ENCODE peak calls at places on chromosomes 4 and X, in eight cellular contexts. One of them, this sample, is unnamed.

GRCh38 chrX:153644356-153645125 is 2.5 kb upstream of the DUSP9 start:
- DNase-seq in colonic mucosa: no peak
- DNase-seq in adrenal gland: no peak
- DNase-seq in RWPE2: peak
- DNase-seq in upper lobe of left lung: no peak
- DNase-seq in lung: no peak
- DNase-seq in psoas muscle: peak
- DNase-seq in heart right ventricle: no peak
- DNase-seq in this sample: no peak

GRCh38 chrX:140229187-140229586 is 263.9 kb upstream of the CXorf66 start:
- DNase-seq in colonic mucosa: no peak
- DNase-seq in adrenal gland: no peak
- DNase-seq in RWPE2: no peak
- DNase-seq in upper lobe of left lung: no peak
- DNase-seq in lung: no peak
- DNase-seq in psoas muscle: no peak
- DNase-seq in heart right ventricle: no peak
- DNase-seq in this sample: no peak

GRCh38 chr4:188008377-188008776 is 12.8 kb downstream of the ZFP42 start:
- DNase-seq in colonic mucosa: no peak
- DNase-seq in adrenal gland: peak
- DNase-seq in RWPE2: no peak
- DNase-seq in upper lobe of left lung: no peak
- DNase-seq in lung: no peak
- DNase-seq in psoas muscle: no peak
- DNase-seq in heart right ventricle: no peak
- DNase-seq in this sample: no peak

GRCh38 chr4:17085416-17085815 is 187.0 kb upstream of the LDB2 start:
- DNase-seq in colonic mucosa: no peak
- DNase-seq in adrenal gland: no peak
- DNase-seq in RWPE2: no peak
- DNase-seq in upper lobe of left lung: no peak
- DNase-seq in lung: no peak
- DNase-seq in psoas muscle: no peak
- DNase-seq in heart right ventricle: no peak
- DNase-seq in this sample: no peak

GRCh38 chr4:88860594-88860993 is 163.0 kb upstream of the NAP1L5 start:
- DNase-seq in colonic mucosa: no peak
- DNase-seq in adrenal gland: no peak
- DNase-seq in RWPE2: no peak
- DNase-seq in upper lobe of left lung: no peak
- DNase-seq in lung: no peak
- DNase-seq in psoas muscle: no peak
- DNase-seq in heart right ventricle: no peak
- DNase-seq in this sample: no peak

GRCh38 chr4:7323872-7324650 is 110.7 kb downstream of the PSAPL1 start:
- DNase-seq in colonic mucosa: no peak
- DNase-seq in adrenal gland: no peak
- DNase-seq in RWPE2: no peak
- DNase-seq in upper lobe of left lung: no peak
- DNase-seq in lung: no peak
- DNase-seq in psoas muscle: peak
- DNase-seq in heart right ventricle: no peak
- DNase-seq in this sample: no peak

GRCh38 chr4:38574559-38575333 is 89.3 kb upstream of the KLF3 start:
- DNase-seq in colonic mucosa: peak
- DNase-seq in adrenal gland: peak
- DNase-seq in RWPE2: no peak
- DNase-seq in upper lobe of left lung: peak
- DNase-seq in lung: no peak
- DNase-seq in psoas muscle: peak
- DNase-seq in heart right ventricle: no peak
- DNase-seq in this sample: no peak

GRCh38 chr4:132866616-132867015 is 282.5 kb upstream of the PCDH10 start:
- DNase-seq in colonic mucosa: no peak
- DNase-seq in adrenal gland: no peak
- DNase-seq in RWPE2: no peak
- DNase-seq in upper lobe of left lung: no peak
- DNase-seq in lung: no peak
- DNase-seq in psoas muscle: no peak
- DNase-seq in heart right ventricle: no peak
- DNase-seq in this sample: no peak

GRCh38 chr4:80307774-80308465 is 27.6 kb upstream of the CFAP299 start:
- DNase-seq in colonic mucosa: no peak
- DNase-seq in adrenal gland: no peak
- DNase-seq in RWPE2: peak
- DNase-seq in upper lobe of left lung: no peak
- DNase-seq in lung: peak
- DNase-seq in psoas muscle: no peak
- DNase-seq in heart right ventricle: no peak
- DNase-seq in this sample: no peak

GRCh38 chr4:86720508-86721068 is 126.5 kb downstream of the PTPN13 start:
- DNase-seq in colonic mucosa: no peak
- DNase-seq in adrenal gland: no peak
- DNase-seq in RWPE2: no peak
- DNase-seq in upper lobe of left lung: no peak
- DNase-seq in lung: no peak
- DNase-seq in psoas muscle: no peak
- DNase-seq in heart right ventricle: no peak
- DNase-seq in this sample: no peak

GRCh38 chr4:113446019-113446418 is 315.5 kb downstream of the CAMK2D start:
- DNase-seq in colonic mucosa: no peak
- DNase-seq in adrenal gland: no peak
- DNase-seq in RWPE2: no peak
- DNase-seq in upper lobe of left lung: no peak
- DNase-seq in lung: no peak
- DNase-seq in psoas muscle: no peak
- DNase-seq in heart right ventricle: no peak
- DNase-seq in this sample: no peak

GRCh38 chrX:39301041-39301440 is 499.8 kb downstream of the MID1IP1 start:
- DNase-seq in colonic mucosa: no peak
- DNase-seq in adrenal gland: no peak
- DNase-seq in RWPE2: no peak
- DNase-seq in upper lobe of left lung: no peak
- DNase-seq in lung: no peak
- DNase-seq in psoas muscle: no peak
- DNase-seq in heart right ventricle: no peak
- DNase-seq in this sample: no peak

GRCh38 chr4:139076016-139076744 is 60.6 kb downstream of the NOCT start:
- DNase-seq in colonic mucosa: no peak
- DNase-seq in adrenal gland: no peak
- DNase-seq in RWPE2: no peak
- DNase-seq in upper lobe of left lung: no peak
- DNase-seq in lung: no peak
- DNase-seq in psoas muscle: no peak
- DNase-seq in heart right ventricle: no peak
- DNase-seq in this sample: no peak

GRCh38 chrX:100410901-100411801 is 1.1 kb upstream of the PCDH19 start:
- DNase-seq in colonic mucosa: no peak
- DNase-seq in adrenal gland: no peak
- DNase-seq in RWPE2: no peak
- DNase-seq in upper lobe of left lung: peak
- DNase-seq in lung: no peak
- DNase-seq in psoas muscle: no peak
- DNase-seq in heart right ventricle: no peak
- DNase-seq in this sample: no peak

GRCh38 chr4:84632092-84632491 is 49.2 kb downstream of the CDS1 start:
- DNase-seq in colonic mucosa: no peak
- DNase-seq in adrenal gland: no peak
- DNase-seq in RWPE2: no peak
- DNase-seq in upper lobe of left lung: no peak
- DNase-seq in lung: no peak
- DNase-seq in psoas muscle: no peak
- DNase-seq in heart right ventricle: no peak
- DNase-seq in this sample: no peak

GRCh38 chrX:130110379-130111219 is at the start of gene ELF4:
- DNase-seq in colonic mucosa: peak
- DNase-seq in adrenal gland: peak
- DNase-seq in RWPE2: no peak
- DNase-seq in upper lobe of left lung: peak
- DNase-seq in lung: no peak
- DNase-seq in psoas muscle: no peak
- DNase-seq in heart right ventricle: peak
- DNase-seq in this sample: no peak

GRCh38 chr4:29553842-29554241 is 1166.3 kb upstream of the PCDH7 start:
- DNase-seq in colonic mucosa: no peak
- DNase-seq in adrenal gland: no peak
- DNase-seq in RWPE2: no peak
- DNase-seq in upper lobe of left lung: no peak
- DNase-seq in lung: no peak
- DNase-seq in psoas muscle: no peak
- DNase-seq in heart right ventricle: no peak
- DNase-seq in this sample: no peak

GRCh38 chrX:132676561-132677186 is 187.8 kb upstream of the MBNL3 start:
- DNase-seq in colonic mucosa: no peak
- DNase-seq in adrenal gland: no peak
- DNase-seq in RWPE2: no peak
- DNase-seq in upper lobe of left lung: no peak
- DNase-seq in lung: no peak
- DNase-seq in psoas muscle: no peak
- DNase-seq in heart right ventricle: no peak
- DNase-seq in this sample: no peak
- TF ChIP-seq CTCF in colonic mucosa: no peak
- TF ChIP-seq CTCF in adrenal gland: no peak
- TF ChIP-seq CTCF in RWPE2: no peak
- TF ChIP-seq CTCF in upper lobe of left lung: no peak
- TF ChIP-seq CTCF in lung: no peak
- TF ChIP-seq CTCF in psoas muscle: peak
- TF ChIP-seq CTCF in heart right ventricle: no peak
- TF ChIP-seq CTCF in this sample: no peak

GRCh38 chrX:6227445-6227820 is 1.2 kb downstream of the NLGN4X start:
- DNase-seq in colonic mucosa: no peak
- DNase-seq in adrenal gland: no peak
- DNase-seq in RWPE2: no peak
- DNase-seq in upper lobe of left lung: no peak
- DNase-seq in lung: no peak
- DNase-seq in psoas muscle: no peak
- DNase-seq in heart right ventricle: no peak
- DNase-seq in this sample: no peak

GRCh38 chrX:6226053-6226645 is 2.5 kb downstream of the NLGN4X start:
- DNase-seq in colonic mucosa: no peak
- DNase-seq in adrenal gland: no peak
- DNase-seq in RWPE2: no peak
- DNase-seq in upper lobe of left lung: peak
- DNase-seq in lung: no peak
- DNase-seq in psoas muscle: no peak
- DNase-seq in heart right ventricle: no peak
- DNase-seq in this sample: no peak

GRCh38 chrX:6225307-6226052 is 3.2 kb downstream of the NLGN4X start:
- DNase-seq in colonic mucosa: no peak
- DNase-seq in adrenal gland: no peak
- DNase-seq in RWPE2: no peak
- DNase-seq in upper lobe of left lung: no peak
- DNase-seq in lung: no peak
- DNase-seq in psoas muscle: no peak
- DNase-seq in heart right ventricle: no peak
- DNase-seq in this sample: no peak

GRCh38 chrX:6226646-6227444 is 1.8 kb downstream of the NLGN4X start:
- DNase-seq in colonic mucosa: no peak
- DNase-seq in adrenal gland: no peak
- DNase-seq in RWPE2: no peak
- DNase-seq in upper lobe of left lung: peak
- DNase-seq in lung: no peak
- DNase-seq in psoas muscle: no peak
- DNase-seq in heart right ventricle: peak
- DNase-seq in this sample: no peak

DNA sequence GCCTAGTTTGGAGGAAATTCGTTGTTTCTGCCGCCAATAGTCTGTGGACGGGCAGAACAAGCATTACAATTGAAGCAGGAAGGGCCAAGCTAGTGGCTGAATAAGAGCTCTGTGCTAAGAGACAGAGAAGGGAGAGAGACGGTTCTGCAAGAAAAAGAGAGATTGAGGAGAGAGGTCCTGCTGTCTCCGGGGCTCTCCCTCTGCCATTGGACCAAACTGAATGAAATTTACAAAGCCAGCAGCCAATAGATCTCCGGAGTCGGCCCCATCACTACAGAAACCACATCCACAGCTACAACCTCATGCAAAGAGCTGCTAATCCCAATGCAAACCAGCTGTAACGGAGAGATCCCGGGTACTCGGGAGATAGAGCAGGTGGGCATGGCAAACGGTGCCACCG is at the start of gene NLGN4X:
- DNase-seq in colonic mucosa: no peak
- DNase-seq in adrenal gland: no peak
- DNase-seq in RWPE2: no peak
- DNase-seq in upper lobe of left lung: no peak
- DNase-seq in lung: no peak
- DNase-seq in psoas muscle: no peak
- DNase-seq in heart right ventricle: no peak
- DNase-seq in this sample: no peak
- H3K4me3 ChIP-seq in colonic mucosa: no peak
- H3K4me3 ChIP-seq in adrenal gland: no peak
- H3K4me3 ChIP-seq in RWPE2: no peak
- H3K4me3 ChIP-seq in upper lobe of left lung: peak
- H3K4me3 ChIP-seq in lung: no peak
- H3K4me3 ChIP-seq in psoas muscle: no peak
- H3K4me3 ChIP-seq in heart right ventricle: no peak
- H3K4me3 ChIP-seq in this sample: peak

DNA sequence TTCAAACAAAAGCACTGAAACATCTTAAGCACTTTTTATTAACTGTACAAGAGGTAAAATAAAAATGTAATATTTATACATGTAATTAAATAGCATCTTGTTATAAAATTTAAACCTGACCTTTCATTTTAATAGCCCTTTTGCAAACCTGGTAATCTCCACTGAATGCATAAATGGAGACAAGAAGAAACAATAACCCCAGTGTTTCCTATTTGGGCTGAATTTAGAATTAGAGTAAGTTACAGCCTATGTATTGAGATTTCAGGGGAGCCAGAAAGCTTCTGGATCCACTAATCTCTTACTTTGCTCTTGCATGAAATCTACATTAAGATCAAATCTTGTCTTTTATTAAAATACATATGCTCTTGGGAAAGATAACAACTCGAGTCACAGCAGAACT is 261.8 kb downstream of the ADGRL3 start:
- DNase-seq in colonic mucosa: no peak
- DNase-seq in adrenal gland: no peak
- DNase-seq in RWPE2: no peak
- DNase-seq in upper lobe of left lung: no peak
- DNase-seq in lung: no peak
- DNase-seq in psoas muscle: no peak
- DNase-seq in heart right ventricle: no peak
- DNase-seq in this sample: no peak
- H3K27ac ChIP-seq in colonic mucosa: no peak
- H3K27ac ChIP-seq in adrenal gland: peak
- H3K27ac ChIP-seq in RWPE2: peak
- H3K27ac ChIP-seq in upper lobe of left lung: no peak
- H3K27ac ChIP-seq in lung: no peak
- H3K27ac ChIP-seq in psoas muscle: no peak
- H3K27ac ChIP-seq in heart right ventricle: no peak
- H3K27ac ChIP-seq in this sample: no peak

DNA sequence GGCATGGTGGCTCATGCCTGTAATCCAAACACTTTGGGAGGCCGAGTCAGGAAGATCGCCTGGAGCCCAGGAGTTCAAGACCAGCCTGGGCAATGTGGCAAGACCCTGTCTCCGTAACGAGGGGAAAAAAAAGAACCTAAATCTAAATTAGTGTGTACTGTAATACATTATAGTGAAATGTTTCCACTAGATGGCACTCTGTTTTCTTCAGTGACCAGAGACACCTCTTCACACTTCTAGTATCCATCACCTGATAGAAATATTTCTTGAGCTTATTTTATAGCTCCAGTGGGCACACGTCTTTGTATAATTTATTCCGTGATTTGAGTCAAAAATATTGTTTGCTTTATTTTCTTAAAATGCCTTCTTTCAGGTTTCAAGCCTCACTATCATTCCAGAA is 600.9 kb upstream of the DIPK2B start:
- DNase-seq in colonic mucosa: no peak
- DNase-seq in adrenal gland: no peak
- DNase-seq in RWPE2: no peak
- DNase-seq in upper lobe of left lung: no peak
- DNase-seq in lung: no peak
- DNase-seq in psoas muscle: no peak
- DNase-seq in heart right ventricle: no peak
- DNase-seq in this sample: no peak
- TF ChIP-seq CTCF in colonic mucosa: peak
- TF ChIP-seq CTCF in adrenal gland: peak
- TF ChIP-seq CTCF in RWPE2: peak
- TF ChIP-seq CTCF in upper lobe of left lung: peak
- TF ChIP-seq CTCF in lung: peak
- TF ChIP-seq CTCF in psoas muscle: peak
- TF ChIP-seq CTCF in heart right ventricle: no peak
- TF ChIP-seq CTCF in this sample: no peak